ENCODE peak calls at places on chromosome 4, in seven cellular contexts. O is fibroblast of mammary gland; J is effector memory CD8-positive, alpha-beta T cell; A is AML-193; W is small intestine; E is stimulated activated CD8-positive, alpha-beta memory T cell treated with anti-CD3 and anti-CD28 coated beads, Interleukin-15, amount 100 ng/mL, for 1 hour; Y is T1000. I is an unnamed sample.
A peak's percentile ranks its signal among the peaks of the same experiment; 100 is the strongest.

GRCh38 chr4:56791316-56791715 is 30.2 kb downstream of the SPINK2 start:
- DNase-seq in O (no peak), J (no peak), A (no peak), W (no peak), E (no peak), Y (no peak), I (no peak)

GRCh38 chr4:145719752-145720624 is 40.0 kb downstream of the C4orf51 start:
- DNase-seq in O (no peak), J (no peak), A (no peak), W (no peak), E (no peak), Y (no peak), I (no peak)

GRCh38 chr4:57425610-57426009 is 315.4 kb upstream of the IGFBP7 start:
- DNase-seq in O (peak; percentile 73), J (no peak), A (no peak), W (no peak), E (no peak), Y (no peak), I (no peak)

GRCh38 chr4:76011018-76011670 is 3.8 kb upstream of the CXCL9 start:
- DNase-seq in O (no peak), J (no peak), A (no peak), W (no peak), E (no peak), Y (no peak), I (no peak)

GRCh38 chr4:3077796-3078195 is 3.3 kb downstream of the HTT start:
- DNase-seq in O (no peak), J (no peak), A (no peak), W (no peak), E (no peak), Y (no peak), I (no peak)

GRCh38 chr4:76420311-76420710 is 630 bp downstream of the CCDC158 start:
- DNase-seq in O (no peak), J (no peak), A (no peak), W (no peak), E (no peak), Y (no peak), I (no peak)

GRCh38 chr4:48270516-48270897 is 869 bp upstream of the TEC start:
- DNase-seq in O (no peak), J (no peak), A (no peak), W (no peak), E (no peak), Y (no peak), I (no peak)

GRCh38 chr4:92303621-92304027 is at the start of gene GRID2:
- DNase-seq in O (no peak), J (no peak), A (no peak), W (no peak), E (no peak), Y (peak; percentile 56), I (peak; percentile 31)

GRCh38 chr4:14168919-14169318 is 541.4 kb upstream of the BOD1L1 start:
- DNase-seq in O (peak; percentile 96), J (no peak), A (peak; percentile 31), W (peak; percentile 80), E (no peak), Y (peak; percentile 87), I (peak; percentile 57)

GRCh38 chr4:10457255-10457801 is at the start of gene ZNF518B:
- DNase-seq in O (peak; percentile 52), J (peak; percentile 78), A (no peak), W (peak; percentile 61), E (peak; percentile 48), Y (peak; percentile 50), I (no peak)

GRCh38 chr4:7431696-7432530 is 2.8 kb downstream of the PSAPL1 start:
- DNase-seq in O (no peak), J (no peak), A (no peak), W (no peak), E (no peak), Y (no peak), I (no peak)

GRCh38 chr4:99723555-99724450 is 66.2 kb upstream of the C4orf54 start:
- DNase-seq in O (peak; percentile 75), J (no peak), A (peak; percentile 67), W (peak; percentile 95), E (no peak), Y (no peak), I (peak; percentile 94)

GRCh38 chr4:10006236-10006603 is 15.1 kb downstream of the SLC2A9 start:
- DNase-seq in O (peak; percentile 69), J (no peak), A (peak; percentile 90), W (peak; percentile 96), E (no peak), Y (peak; percentile 39), I (peak; percentile 87)

GRCh38 chr4:85149656-85150055 is 183.2 kb upstream of the WDFY3 start:
- DNase-seq in O (peak; percentile 88), J (no peak), A (no peak), W (no peak), E (no peak), Y (no peak), I (no peak)

GRCh38 chr4:28373601-28374000 is 1513.0 kb downstream of the STIM2 start:
- DNase-seq in O (peak; percentile 90), J (no peak), A (no peak), W (no peak), E (no peak), Y (no peak), I (no peak)

GRCh38 chr4:101183658-101184373 is 163.5 kb downstream of the PPP3CA start:
- DNase-seq in O (peak; percentile 34), J (no peak), A (no peak), W (peak; percentile 62), E (no peak), Y (no peak), I (no peak)

GRCh38 chr4:111689214-111689613 is 456.0 kb upstream of the FAM241A start:
- DNase-seq in O (peak; percentile 84), J (no peak), A (peak; percentile 1), W (no peak), E (no peak), Y (no peak), I (peak; percentile 64)

GRCh38 chr4:24423670-24424069 is 160.7 kb downstream of the DHX15 start:
- DNase-seq in O (no peak), J (no peak), A (no peak), W (no peak), E (no peak), Y (no peak), I (no peak)

GRCh38 chr4:123603165-123603564 is 206.6 kb downstream of the SPRY1 start:
- DNase-seq in O (peak; percentile 56), J (no peak), A (no peak), W (peak; percentile 96), E (no peak), Y (no peak), I (peak; percentile 50)

GRCh38 chr4:133320576-133321170 is 171.6 kb downstream of the PCDH10 start:
- DNase-seq in O (peak; percentile 12), J (no peak), A (peak; percentile 41), W (peak; percentile 0), E (no peak), Y (no peak), I (peak; percentile 42)

GRCh38 chr4:102586644-102587021 is 85.5 kb downstream of the NFKB1 start:
- DNase-seq in O (no peak), J (no peak), A (no peak), W (peak; percentile 27), E (peak; percentile 18), Y (no peak), I (no peak)

GRCh38 chr4:85910985-85911384 is 436.0 kb downstream of the ARHGAP24 start:
- DNase-seq in O (no peak), J (no peak), A (no peak), W (no peak), E (no peak), Y (no peak), I (no peak)

GRCh38 chr4:38950734-38951133 is 81.5 kb downstream of the TMEM156 start:
- DNase-seq in O (peak; percentile 31), J (no peak), A (no peak), W (peak; percentile 38), E (no peak), Y (no peak), I (no peak)

GRCh38 chr4:39464886-39465501 is 6.1 kb downstream of the LIAS start:
- DNase-seq in O (peak; percentile 93), J (no peak), A (peak; percentile 52), W (no peak), E (no peak), Y (no peak), I (peak; percentile 91)

GRCh38 chr4:76562851-76563803 is 128.1 kb downstream of the SHROOM3 start:
- DNase-seq in O (no peak), J (no peak), A (no peak), W (no peak), E (no peak), Y (no peak), I (no peak)

GRCh38 chr4:26087108-26087507 is 173.1 kb downstream of the SMIM20 start:
- DNase-seq in O (peak; percentile 63), J (no peak), A (no peak), W (no peak), E (no peak), Y (no peak), I (no peak)